ENCODE peak calls at places on chromosomes 6 and 20, in seven cellular contexts. T is neural crest cell; V is heart left ventricle; Q is heart right ventricle; R is BE2C; G is cardiac muscle cell; I is activated CD8-positive, alpha-beta T cell treated with anti-CD3 and anti-CD28 coated beads for 36 hours. F is an unnamed sample.

GRCh38 chr6:79947191-79948173 is at the start of gene ELOVL4:
- DNase-seq in T (peak; percentile 63), V (peak; percentile 62), Q (peak; percentile 65), R (peak; percentile 90), G (peak; percentile 88), I (peak; percentile 82), F (peak; percentile 63)

GRCh38 chr6:30740993-30741784 is 1.3 kb downstream of the FLOT1 start:
- DNase-seq in T (no peak), V (no peak), Q (no peak), R (no peak), G (no peak), I (peak; percentile 35), F (no peak)

GRCh38 chr6:34052918-34053608 is 92.8 kb downstream of the GRM4 start:
- DNase-seq in T (no peak), V (no peak), Q (no peak), R (no peak), G (no peak), I (no peak), F (no peak)

GRCh38 chr6:1614767-1615650 is 5.3 kb downstream of the FOXC1 start:
- DNase-seq in T (no peak), V (no peak), Q (peak; percentile 26), R (no peak), G (no peak), I (peak; percentile 23), F (no peak)

GRCh38 chr6:136587527-136587926 is 37.3 kb upstream of the MAP7 start:
- DNase-seq in T (no peak), V (no peak), Q (no peak), R (no peak), G (no peak), I (no peak), F (no peak)

GRCh38 chr6:170011233-170012142 is 260.1 kb downstream of the ERMARD start:
- DNase-seq in T (no peak), V (peak; percentile 63), Q (peak; percentile 81), R (no peak), G (no peak), I (no peak), F (no peak)

GRCh38 chr6:151330130-151330715 is 61.1 kb downstream of the ZBTB2 start:
- DNase-seq in T (no peak), V (no peak), Q (no peak), R (no peak), G (peak; percentile 91), I (no peak), F (peak; percentile 67)

GRCh38 chr6:7051780-7052440 is 55.9 kb upstream of the RREB1 start:
- DNase-seq in T (peak; percentile 25), V (peak; percentile 49), Q (peak; percentile 64), R (peak; percentile 43), G (peak; percentile 52), I (peak; percentile 69), F (no peak)

GRCh38 chr6:117840541-117840983 is 66.5 kb upstream of the SLC35F1 start:
- DNase-seq in T (peak; percentile 52), V (no peak), Q (no peak), R (peak; percentile 46), G (peak; percentile 25), I (no peak), F (peak; percentile 36)

GRCh38 chr6:73566954-73567591 is 46.2 kb upstream of the EEF1A1 start:
- DNase-seq in T (no peak), V (peak; percentile 62), Q (peak; percentile 38), R (no peak), G (peak; percentile 66), I (no peak), F (peak; percentile 22)

GRCh38 chr20:38199506-38200390 is 34.7 kb upstream of the TGM2 start:
- DNase-seq in T (no peak), V (no peak), Q (no peak), R (no peak), G (peak; percentile 41), I (no peak), F (no peak)

GRCh38 chr20:50729925-50730764 is 1.2 kb upstream of the PARD6B start:
- DNase-seq in T (no peak), V (no peak), Q (no peak), R (no peak), G (peak; percentile 50), I (no peak), F (peak; percentile 51)

GRCh38 chr20:43507150-43508080 is at the start of gene L3MBTL1:
- DNase-seq in T (peak; percentile 40), V (peak; percentile 42), Q (peak; percentile 55), R (peak; percentile 67), G (peak; percentile 59), I (no peak), F (no peak)

GRCh38 chr6:36428911-36429310 is 13.7 kb downstream of the PXT1 start:
- DNase-seq in T (no peak), V (no peak), Q (no peak), R (no peak), G (no peak), I (no peak), F (no peak)
- TF ChIP-seq CTCF in T (no peak), V (no peak), Q (no peak), R (peak; percentile 28), G (no peak), I (no peak), F (peak; percentile 52)

GRCh38 chr20:19713851-19714716 is 44.0 kb upstream of the RIN2 start:
- DNase-seq in T (no peak), V (no peak), Q (no peak), R (no peak), G (no peak), I (no peak), F (no peak)
- TF ChIP-seq CTCF in T (no peak), V (no peak), Q (no peak), R (no peak), G (no peak), I (no peak), F (no peak)

GRCh38 chr20:1166963-1167720 is 17.6 kb downstream of the TMEM74B start:
- DNase-seq in T (no peak), V (no peak), Q (no peak), R (no peak), G (no peak), I (no peak), F (no peak)

GRCh38 chr20:1169224-1169623 is 15.6 kb downstream of the TMEM74B start:
- DNase-seq in T (no peak), V (no peak), Q (no peak), R (no peak), G (no peak), I (no peak), F (no peak)

GRCh38 chr20:1174787-1175186 is 10.0 kb downstream of the TMEM74B start:
- DNase-seq in T (no peak), V (no peak), Q (no peak), R (no peak), G (no peak), I (no peak), F (no peak)

GRCh38 chr20:1173698-1174097 is 11.1 kb downstream of the TMEM74B start:
- DNase-seq in T (no peak), V (no peak), Q (no peak), R (no peak), G (no peak), I (no peak), F (no peak)

GRCh38 chr20:1171461-1172093 is 13.2 kb downstream of the TMEM74B start:
- DNase-seq in T (peak; percentile 46), V (no peak), Q (peak; percentile 37), R (no peak), G (peak; percentile 54), I (peak; percentile 21), F (no peak)
- TF ChIP-seq CTCF in T (no peak), V (no peak), Q (no peak), R (no peak), G (no peak), I (no peak), F (no peak)

GRCh38 chr20:9454781-9455180 is 59.6 kb upstream of the LAMP5 start:
- DNase-seq in T (no peak), V (no peak), Q (no peak), R (no peak), G (no peak), I (no peak), F (no peak)

GRCh38 chr20:9460518-9460917 is 53.9 kb upstream of the LAMP5 start:
- DNase-seq in T (no peak), V (no peak), Q (no peak), R (no peak), G (peak; percentile 25), I (no peak), F (peak; percentile 42)

GRCh38 chr20:9457055-9457454 is 57.3 kb upstream of the LAMP5 start:
- DNase-seq in T (no peak), V (no peak), Q (no peak), R (no peak), G (no peak), I (no peak), F (no peak)

DNA sequence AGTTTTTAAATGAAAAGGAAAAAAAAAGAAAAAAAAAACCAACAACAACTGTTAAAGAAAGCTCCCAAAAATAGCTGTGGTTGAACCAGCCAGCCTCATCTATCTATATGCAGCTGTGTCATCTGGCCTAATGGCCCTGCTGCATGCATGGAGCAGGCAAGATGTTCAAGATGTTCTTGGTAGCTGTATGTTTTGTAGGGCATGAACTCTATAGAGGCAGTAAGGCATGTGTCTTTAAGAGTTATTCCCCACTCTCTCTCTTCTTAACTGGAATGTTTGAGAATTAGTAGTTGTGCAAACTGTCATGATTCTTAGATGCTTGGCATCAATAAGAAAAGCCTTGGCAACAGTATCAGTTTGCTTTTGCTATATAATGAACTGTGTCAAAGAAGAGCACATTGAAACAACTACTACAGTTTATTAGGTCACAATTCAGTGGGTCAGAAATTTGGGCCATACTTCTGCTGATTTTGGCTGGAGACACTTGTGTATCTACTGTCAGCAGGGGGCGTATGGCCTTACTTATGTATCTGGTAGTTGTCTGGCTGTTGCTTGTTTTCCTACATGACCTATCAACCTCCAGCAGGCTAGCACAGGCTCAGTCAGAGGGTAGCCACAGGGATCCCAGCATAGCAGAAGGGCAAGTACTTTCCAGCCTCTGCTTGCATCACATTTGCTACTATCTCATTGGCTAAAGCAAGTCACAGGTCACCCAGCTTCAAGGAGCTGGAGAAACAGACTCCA is 56.1 kb upstream of the LAMP5 start:
- DNase-seq in T (no peak), V (no peak), Q (no peak), R (peak; percentile 67), G (peak; percentile 11), I (no peak), F (no peak)
- TF ChIP-seq CTCF in T (peak; percentile 35), V (no peak), Q (peak; percentile 26), R (peak; percentile 77), G (peak; percentile 20), I (no peak), F (peak; percentile 71)

GRCh38 chr6:4953440-4953839 is 50.4 kb downstream of the RPP40 start:
- DNase-seq in T (no peak), V (no peak), Q (no peak), R (no peak), G (no peak), I (no peak), F (no peak)

GRCh38 chr6:4958624-4959023 is 45.2 kb downstream of the RPP40 start:
- DNase-seq in T (no peak), V (no peak), Q (no peak), R (no peak), G (no peak), I (no peak), F (no peak)

GRCh38 chr6:4956625-4957024 is 47.2 kb downstream of the RPP40 start:
- DNase-seq in T (no peak), V (no peak), Q (no peak), R (no peak), G (no peak), I (no peak), F (no peak)

GRCh38 chr6:4961322-4962168 is 42.3 kb downstream of the RPP40 start:
- DNase-seq in T (no peak), V (no peak), Q (no peak), R (no peak), G (no peak), I (no peak), F (no peak)

GRCh38 chr6:4957521-4958231 is 46.2 kb downstream of the RPP40 start:
- DNase-seq in T (no peak), V (no peak), Q (no peak), R (no peak), G (no peak), I (no peak), F (no peak)
- TF ChIP-seq CTCF in T (peak; percentile 33), V (no peak), Q (peak; percentile 32), R (peak; percentile 47), G (peak; percentile 24), I (no peak), F (peak; percentile 60)

F was measured in HFFc6.